ENCODE peak calls at places on chromosomes 5 and 9, in five cellular contexts. V, H, B, Z and P are unnamed samples.

GRCh38 chr5:6638236-6638635 is 5.0 kb downstream of the SRD5A1 start:
- DNase-seq in V (no peak), H (no peak), Z (no peak), B (no peak), P (no peak)

GRCh38 chr9:12469084-12469483 is 224.1 kb upstream of the TYRP1 start:
- DNase-seq in B (no peak), V (no peak), Z (no peak), H (no peak), P (no peak)

GRCh38 chr5:96483878-96484277 is 50.8 kb upstream of the PCSK1 start:
- DNase-seq in Z (no peak), B (peak), V (no peak), H (no peak), P (no peak)

GRCh38 chr9:81030027-81030426 is 659.3 kb downstream of the TLE1 start:
- DNase-seq in B (no peak), H (no peak), Z (no peak), V (no peak), P (no peak)

GRCh38 chr9:4922730-4923129 is 62.3 kb upstream of the JAK2 start:
- DNase-seq in H (no peak), B (no peak), Z (no peak), V (no peak), P (no peak)

GRCh38 chr5:177111720-177112394 is 21.7 kb upstream of the NSD1 start:
- DNase-seq in Z (peak), V (peak), B (peak), H (peak), P (peak)

GRCh38 chr5:62271870-62272269 is 34.1 kb upstream of the KIF2A start:
- DNase-seq in H (no peak), V (no peak), Z (no peak), B (no peak), P (no peak)

GRCh38 chr5:173778784-173779304 is 109.3 kb upstream of the CPEB4 start:
- DNase-seq in V (no peak), H (no peak), B (peak), Z (no peak), P (no peak)

GRCh38 chr9:8727191-8727590 is 927.6 kb upstream of the DMAC1 start:
- DNase-seq in Z (no peak), H (no peak), B (no peak), V (no peak), P (no peak)

GRCh38 chr5:1568201-1568979 is 44.6 kb upstream of the LPCAT1 start:
- DNase-seq in H (peak), V (no peak), B (peak), Z (no peak), P (peak)

GRCh38 chr9:6229604-6230003 is 14.0 kb downstream of the IL33 start:
- DNase-seq in V (no peak), B (peak), Z (no peak), H (no peak), P (no peak)

GRCh38 chr5:179293276-179293675 is 52.0 kb downstream of the ADAMTS2 start:
- DNase-seq in V (peak), Z (no peak), H (no peak), B (no peak), P (no peak)

DNA sequence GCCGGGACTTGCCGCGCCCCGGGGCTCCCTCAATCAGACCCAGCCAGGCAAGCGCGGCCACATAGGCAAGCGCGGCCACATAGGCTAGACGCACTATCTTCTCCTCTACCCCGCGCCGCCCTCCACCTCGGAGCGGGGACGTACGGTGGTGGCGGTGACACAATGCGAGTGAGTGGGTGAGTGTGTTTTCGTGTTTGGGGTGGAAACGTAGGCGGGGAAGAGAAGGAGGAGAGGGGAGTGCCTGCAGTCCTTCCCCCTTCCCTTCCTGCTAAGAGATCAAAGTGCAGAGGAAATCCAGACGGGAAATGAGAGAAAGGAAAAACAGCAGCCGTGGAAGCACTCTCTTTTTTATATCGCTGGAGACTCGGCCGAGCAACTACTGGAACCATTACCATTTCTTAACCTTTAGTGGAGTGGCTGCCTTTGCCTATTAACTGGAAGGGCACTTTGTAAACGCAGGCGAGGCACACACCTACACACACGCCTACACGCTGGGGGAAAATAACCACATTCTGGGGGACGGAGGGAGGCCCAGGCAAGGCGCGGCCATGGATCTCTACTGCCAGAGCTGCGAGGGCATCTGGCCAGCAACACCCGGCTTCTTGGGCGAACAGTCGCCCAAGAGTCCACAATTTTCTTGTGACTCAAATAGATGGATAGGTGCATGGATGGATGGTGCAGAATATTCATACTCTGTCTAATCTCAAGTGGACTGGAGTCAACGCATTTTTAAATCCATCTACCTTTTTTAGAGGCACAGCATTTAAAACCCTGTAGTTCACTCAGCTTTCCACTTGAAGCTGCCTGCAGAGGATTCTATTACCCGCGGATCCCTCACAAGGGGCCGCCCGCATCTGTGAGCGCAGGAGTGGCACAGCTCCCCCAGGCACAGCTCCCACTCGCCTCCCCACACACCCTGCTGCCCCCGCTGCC is 2.1 kb downstream of the EDIL3 start:
- DNase-seq in H (peak), B (peak), Z (no peak), V (peak), P (peak)
- TF ChIP-seq POLR2A in H (no peak), B (no peak), Z (no peak), V (no peak), P (no peak)

GRCh38 chr5:77852068-77852513 is 76.0 kb upstream of the TBCA start:
- DNase-seq in H (no peak), V (no peak), Z (no peak), B (no peak), P (no peak)

GRCh38 chr5:77852514-77853352 is 76.6 kb upstream of the TBCA start:
- DNase-seq in V (peak), B (peak), H (no peak), Z (peak), P (peak)

GRCh38 chr5:77850536-77851228 is 74.5 kb upstream of the TBCA start:
- DNase-seq in B (no peak), Z (no peak), V (no peak), H (no peak), P (no peak)

GRCh38 chr5:77853353-77853907 is 77.3 kb upstream of the TBCA start:
- DNase-seq in H (no peak), Z (no peak), V (no peak), B (no peak), P (no peak)

DNA sequence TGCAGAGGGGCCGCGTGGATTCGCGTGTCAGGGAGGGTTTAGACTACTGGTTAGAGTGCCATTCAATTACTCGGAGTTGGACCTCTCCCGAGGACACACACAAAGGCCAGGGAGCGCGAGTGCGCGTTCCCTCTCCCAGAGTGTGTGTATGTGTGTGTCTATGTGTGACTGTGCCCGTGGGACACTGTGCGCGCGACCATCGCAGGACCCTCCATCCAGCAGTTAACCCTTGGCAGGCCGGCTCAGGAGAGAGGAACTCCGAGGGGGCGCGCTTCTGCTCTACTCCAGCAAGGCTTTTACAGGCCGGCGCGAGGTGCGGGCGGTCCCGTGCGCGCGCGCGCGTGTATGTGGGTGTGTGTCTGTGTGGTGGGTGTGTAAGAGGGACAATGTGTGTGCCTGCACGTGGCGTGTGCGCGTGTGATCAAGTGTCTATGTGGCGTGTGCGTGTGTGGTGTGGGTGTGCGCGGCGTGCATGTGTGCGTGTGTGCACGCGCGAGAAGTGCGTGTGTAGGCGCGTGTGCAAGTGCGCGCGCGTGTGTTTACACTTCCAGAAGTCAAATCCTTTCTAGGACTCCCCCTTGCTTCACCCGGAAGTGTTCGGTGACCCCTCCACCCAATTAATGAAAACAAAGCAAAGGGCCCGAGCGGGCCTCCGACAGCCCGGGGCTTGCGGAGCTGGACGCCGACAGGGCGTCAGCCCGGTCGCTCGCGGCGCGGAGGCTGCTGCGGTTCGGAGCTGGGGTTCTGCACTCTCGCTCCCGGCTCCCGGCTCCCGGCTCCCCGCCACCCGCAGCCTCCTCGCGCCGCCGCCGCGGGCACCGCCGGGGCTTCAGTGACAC is 75.3 kb upstream of the TBCA start:
- DNase-seq in B (peak), H (no peak), V (no peak), Z (no peak), P (peak)
- H3K4me3 ChIP-seq in B (peak), H (peak), V (peak), Z (peak), P (peak)

DNA sequence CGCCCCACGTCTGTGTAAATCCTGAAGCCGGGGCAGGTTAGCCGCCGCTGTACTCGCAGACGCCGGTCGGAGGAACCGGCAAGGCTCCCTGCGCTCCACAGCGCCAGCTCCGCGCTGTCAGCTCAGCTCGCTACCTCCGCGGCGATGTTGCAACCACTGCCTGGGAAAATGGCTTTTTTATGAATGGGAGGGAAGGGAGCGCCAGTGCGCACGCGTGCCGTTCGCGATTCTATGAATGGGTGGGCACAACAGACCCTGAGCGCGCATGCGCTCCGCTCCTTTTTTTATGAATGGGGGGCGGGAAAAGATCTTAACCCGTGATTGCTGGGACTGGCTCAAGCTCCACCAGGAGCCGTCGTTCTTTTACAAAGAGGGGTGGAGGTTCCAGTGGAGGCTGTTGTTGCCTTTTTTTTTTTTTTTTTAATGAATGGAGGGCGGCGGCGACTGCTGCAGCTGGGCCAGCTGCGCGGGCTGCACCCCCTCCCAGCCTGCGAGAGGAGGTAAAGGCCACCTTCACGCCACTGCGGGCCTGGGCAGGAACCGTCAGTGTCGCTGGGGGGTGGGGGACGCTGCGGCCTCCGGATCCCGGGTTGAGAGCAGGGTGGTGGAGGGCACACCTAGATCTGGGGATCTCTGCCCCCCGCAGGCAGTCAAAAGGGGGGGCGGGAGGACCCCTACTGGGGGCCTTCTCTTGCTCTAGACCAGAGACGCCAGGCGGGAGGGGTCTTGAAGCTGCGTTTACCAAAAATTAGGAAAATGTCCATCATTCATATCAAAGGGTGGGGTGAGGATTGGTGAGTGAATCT is at the start of gene SPRY4:
- DNase-seq in Z (peak), B (peak), H (peak), V (peak), P (peak)
- TF ChIP-seq POLR2A in Z (peak), B (peak), H (peak), V (peak), P (peak)

GRCh38 chr5:181042036-181042435 is 2.0 kb downstream of the BTNL9 start:
- DNase-seq in V (no peak), H (no peak), B (no peak), Z (no peak), P (no peak)

GRCh38 chr5:181042722-181043121 is 2.7 kb downstream of the BTNL9 start:
- DNase-seq in Z (no peak), H (no peak), V (no peak), B (no peak), P (no peak)

GRCh38 chr5:181039471-181039870 is 595 bp upstream of the BTNL9 start:
- DNase-seq in Z (no peak), V (no peak), B (no peak), H (no peak), P (no peak)

GRCh38 chr5:181039961-181040915 is at the start of gene BTNL9:
- DNase-seq in Z (no peak), B (no peak), H (no peak), V (no peak), P (no peak)

DNA sequence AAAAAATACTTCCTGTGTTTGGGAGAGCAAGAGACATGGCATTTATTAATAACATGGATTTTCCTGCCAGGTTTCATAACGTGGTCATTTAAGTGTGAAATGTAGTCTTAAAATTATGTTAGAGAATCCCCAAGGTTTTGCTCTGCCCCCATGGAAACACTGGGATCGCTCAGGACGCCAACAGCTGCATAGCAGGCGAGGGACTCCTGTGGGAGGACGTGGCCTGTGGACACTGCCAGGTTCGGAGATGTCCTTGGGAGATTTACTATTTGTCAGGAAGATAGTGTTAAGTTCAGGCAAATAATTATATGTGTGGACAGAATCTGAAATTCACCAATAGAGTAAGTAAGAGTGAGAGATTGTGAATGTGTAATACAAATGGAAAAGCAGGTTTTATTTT is 977 bp downstream of the BTNL9 start:
- DNase-seq in H (no peak), V (no peak), B (no peak), Z (no peak), P (no peak)
- H3K4me3 ChIP-seq in H (no peak), V (peak), B (no peak), Z (no peak), P (no peak)

DNA sequence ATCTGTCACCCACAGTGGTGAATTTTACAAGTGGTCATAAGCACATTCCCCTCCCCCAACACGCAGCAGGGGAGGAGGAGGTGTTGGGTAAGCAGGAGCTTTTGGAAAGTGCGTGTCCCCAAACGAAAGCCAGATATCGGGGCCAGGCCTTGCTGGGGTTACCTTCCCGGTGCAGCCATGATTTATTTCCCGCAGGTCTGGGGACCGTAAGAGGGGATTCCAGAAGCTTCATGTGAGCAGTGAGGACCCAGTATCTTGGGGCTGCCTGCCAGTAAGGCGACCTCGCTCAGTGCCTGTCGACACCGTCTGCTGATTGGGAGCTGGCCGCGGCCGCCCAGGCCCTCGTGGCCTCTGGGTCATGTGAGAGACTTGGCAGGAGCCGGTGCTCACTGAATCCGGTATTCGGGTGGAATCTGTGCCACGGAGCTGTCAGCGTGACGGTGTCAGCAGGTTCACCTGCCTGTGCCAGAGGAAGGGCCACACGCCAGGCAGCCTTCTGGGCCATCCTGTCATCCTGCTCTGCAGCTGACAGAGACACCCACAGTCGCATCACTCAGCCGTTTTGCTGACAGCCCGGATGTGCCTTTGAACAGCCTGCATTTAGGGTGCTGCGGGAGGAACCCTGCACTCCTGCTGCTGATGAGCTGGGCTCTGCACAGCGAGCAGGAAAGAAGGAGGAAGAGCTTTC is 37.3 kb downstream of the SEC61B start:
- DNase-seq in V (peak), B (no peak), Z (no peak), H (peak), P (peak)
- TF ChIP-seq POLR2A in V (peak), B (no peak), Z (no peak), H (peak), P (no peak)

GRCh38 chr9:137988051-137988450 is 110.5 kb downstream of the CACNA1B start:
- DNase-seq in B (no peak), H (no peak), V (no peak), Z (no peak), P (no peak)
- H3K4me3 ChIP-seq in B (no peak), H (no peak), V (no peak), Z (no peak), P (no peak)

DNA sequence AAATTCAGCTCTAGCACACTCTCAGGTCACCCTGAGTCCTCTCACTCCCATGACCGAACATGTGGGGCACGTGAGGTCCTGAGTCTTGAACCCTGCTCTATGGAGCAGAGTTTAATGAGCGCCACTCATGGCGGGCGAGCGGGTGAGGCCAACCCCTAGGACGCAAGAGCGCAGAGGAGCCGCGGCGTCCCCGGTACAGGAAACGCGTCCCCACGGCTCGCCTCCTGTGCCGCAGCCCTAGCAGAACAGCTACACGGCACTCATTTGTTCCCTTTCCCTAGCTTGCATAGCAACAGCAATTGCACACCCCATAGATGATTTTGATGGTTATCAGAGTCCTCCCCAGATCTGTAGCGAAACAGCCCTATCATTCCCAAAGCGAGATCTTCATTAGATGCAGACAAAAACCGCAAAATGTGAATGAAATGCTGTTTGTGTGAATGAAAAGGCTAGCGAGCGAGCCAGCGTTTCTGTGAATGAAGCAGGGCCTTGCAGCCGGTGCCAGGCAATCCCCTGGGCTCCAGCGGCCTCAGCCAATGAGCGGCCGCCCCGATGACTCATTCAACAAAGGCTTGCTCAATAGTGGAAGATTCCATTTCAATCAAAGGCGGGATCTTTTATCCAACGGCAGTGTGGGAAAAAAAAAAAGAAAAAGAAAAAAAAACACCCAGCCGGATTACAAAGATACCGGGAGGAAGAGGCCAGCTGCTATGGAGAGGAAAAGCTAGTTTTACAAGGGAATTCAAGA is 1.5 kb upstream of the SHC3 start:
- DNase-seq in B (peak), H (peak), V (peak), Z (peak), P (peak)
- TF ChIP-seq POLR2A in B (peak), H (peak), V (peak), Z (peak), P (no peak)